ENCODE peak calls at places on chromosome 1, in six cellular contexts. T is HepG2, Y is K562, P is GM12878, B is A549, X is SK-N-SH. D is an unnamed sample.

GRCh38 chr1:171741872-171742576 is at the start of gene VAMP4:
- DNase-seq in B (peak), P (peak), Y (peak), X (peak), T (peak), D (peak)

GRCh38 chr1:33588726-33589125 is 116.3 kb downstream of the ZSCAN20 start:
- DNase-seq in T (no peak), Y (no peak), P (no peak), X (no peak), B (no peak), D (no peak)

GRCh38 chr1:228141871-228142615 is 2.0 kb downstream of the GUK1 start:
- DNase-seq in P (no peak), T (no peak), Y (no peak), B (no peak), X (peak), D (no peak)

GRCh38 chr1:147516157-147516917 is 25.0 kb upstream of the BCL9 start:
- DNase-seq in X (no peak), P (no peak), T (no peak), B (no peak), Y (no peak), D (no peak)

GRCh38 chr1:38034871-38035270 is 11.7 kb downstream of the POU3F1 start:
- DNase-seq in Y (no peak), T (no peak), P (no peak), B (no peak), X (no peak), D (no peak)

GRCh38 chr1:60425528-60425927 is 352.0 kb upstream of the C1orf87 start:
- DNase-seq in T (peak), B (no peak), Y (peak), P (no peak), X (no peak), D (no peak)

GRCh38 chr1:20634065-20634593 is 871 bp downstream of the PINK1 start:
- DNase-seq in Y (no peak), B (no peak), P (peak), T (no peak), X (no peak), D (no peak)

GRCh38 chr1:186304982-186305949 is 69.8 kb downstream of the TPR start:
- DNase-seq in Y (peak), T (peak), B (peak), X (peak), P (no peak), D (no peak)

GRCh38 chr1:87103099-87103498 is 188.7 kb downstream of the HS2ST1 start:
- DNase-seq in P (no peak), B (no peak), X (no peak), Y (no peak), T (no peak), D (no peak)

GRCh38 chr1:156492591-156493080 is 7.9 kb downstream of the MEF2D start:
- DNase-seq in Y (peak), P (no peak), T (no peak), B (no peak), X (no peak), D (no peak)

GRCh38 chr1:17108360-17108759 is 10.9 kb downstream of the PADI2 start:
- DNase-seq in Y (no peak), P (no peak), B (no peak), X (no peak), T (no peak), D (no peak)

GRCh38 chr1:89971600-89971999 is 23.3 kb upstream of the ZNF326 start:
- DNase-seq in P (no peak), B (peak), X (no peak), Y (no peak), T (no peak), D (no peak)

GRCh38 chr1:48610628-48611542 is 138.9 kb upstream of the SPATA6 start:
- DNase-seq in B (no peak), T (no peak), X (peak), Y (no peak), P (no peak), D (no peak)

GRCh38 chr1:56439610-56440264 is 139.6 kb downstream of the PLPP3 start:
- DNase-seq in T (no peak), X (no peak), P (no peak), Y (no peak), B (no peak), D (no peak)

GRCh38 chr1:198756470-198756869 is 117.6 kb downstream of the PTPRC start:
- DNase-seq in B (peak), P (no peak), X (no peak), T (no peak), Y (no peak), D (no peak)

GRCh38 chr1:116808476-116809180 is 54.4 kb downstream of the CD2 start:
- DNase-seq in Y (no peak), T (no peak), B (no peak), X (no peak), P (no peak), D (no peak)

GRCh38 chr1:180611016-180611930 is 20.5 kb upstream of the XPR1 start:
- DNase-seq in T (no peak), P (no peak), X (no peak), Y (peak), B (no peak), D (no peak)

GRCh38 chr1:152013664-152014237 is 20.1 kb upstream of the S100A10 start:
- DNase-seq in T (no peak), Y (peak), P (no peak), X (no peak), B (peak), D (no peak)

GRCh38 chr1:244652699-244653438 is at the start of gene DESI2:
- DNase-seq in Y (peak), T (peak), P (peak), X (peak), B (peak), D (peak)

GRCh38 chr1:84780000-84780716 is 89.9 kb upstream of the SSX2IP start:
- DNase-seq in Y (no peak), P (no peak), T (no peak), B (no peak), X (no peak), D (no peak)

GRCh38 chr1:225908013-225908640 is 15.9 kb downstream of the PYCR2 start:
- DNase-seq in B (no peak), T (peak), Y (no peak), X (no peak), P (no peak), D (no peak)

GRCh38 chr1:6269997-6270401 is 9.1 kb upstream of the GPR153 start:
- DNase-seq in X (peak), B (no peak), P (no peak), Y (no peak), T (no peak), D (no peak)

GRCh38 chr1:9182784-9183257 is 51.8 kb upstream of the H6PD start:
- DNase-seq in B (no peak), X (peak), Y (no peak), T (no peak), P (no peak), D (peak)

GRCh38 chr1:234655328-234656069 is 45.5 kb upstream of the IRF2BP2 start:
- DNase-seq in P (no peak), X (peak), T (no peak), B (no peak), Y (no peak), D (no peak)

GRCh38 chr1:234658143-234658542 is 48.2 kb upstream of the IRF2BP2 start:
- DNase-seq in Y (no peak), B (peak), T (peak), X (no peak), P (no peak), D (no peak)

GRCh38 chr1:234659538-234659937 is 49.6 kb upstream of the IRF2BP2 start:
- DNase-seq in B (peak), T (peak), Y (no peak), P (no peak), X (no peak), D (no peak)

GRCh38 chr1:234656070-234656875 is 46.3 kb upstream of the IRF2BP2 start:
- DNase-seq in P (no peak), X (no peak), T (no peak), B (no peak), Y (no peak), D (peak)

DNA sequence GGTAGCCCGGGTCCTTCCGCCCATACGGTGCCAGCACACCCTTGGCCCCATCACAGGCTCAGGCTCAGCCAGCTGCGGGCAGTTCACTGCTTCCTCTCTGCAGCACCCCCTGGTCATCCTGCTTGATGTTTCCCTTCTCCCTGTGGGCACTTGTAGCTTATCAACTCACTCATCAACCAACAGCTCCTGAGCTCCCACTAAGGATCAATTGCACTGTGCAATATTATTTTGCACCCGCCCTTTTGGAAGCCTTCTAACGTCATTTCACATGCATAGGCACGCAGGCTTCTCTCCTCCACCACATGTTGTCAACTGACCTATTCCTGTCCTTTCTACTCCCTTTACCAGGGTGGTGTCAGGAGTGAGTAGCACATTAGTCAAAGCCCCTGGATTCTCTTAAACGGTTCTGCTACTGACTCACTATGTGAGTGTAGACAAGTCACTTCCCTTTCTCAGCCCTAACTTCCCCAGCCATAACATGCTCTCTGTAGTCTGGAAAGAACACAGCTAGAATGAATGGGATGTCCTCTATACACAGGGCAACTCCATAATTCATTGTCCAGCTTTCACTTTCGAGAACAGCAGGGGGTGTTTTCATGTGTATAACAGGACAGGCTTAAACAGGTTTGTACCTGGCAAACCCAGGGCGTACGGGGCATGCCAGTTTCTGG is 47.1 kb upstream of the IRF2BP2 start:
- DNase-seq in B (peak), P (no peak), T (peak), X (peak), Y (peak), D (no peak)
- TF ChIP-seq CHD2 in B (no peak), P (no peak), T (no peak), X (no peak), Y (no peak), D (no peak)

GRCh38 chr1:94095112-94095637 is 25.8 kb downstream of the ABCA4 start:
- DNase-seq in B (no peak), P (no peak), X (no peak), Y (no peak), T (no peak), D (no peak)
- TF ChIP-seq CHD2 in B (no peak), P (no peak), X (no peak), Y (no peak), T (no peak), D (no peak)

GRCh38 chr1:115313173-115313572 is 24.9 kb downstream of the NGF start:
- DNase-seq in P (no peak), X (no peak), B (no peak), T (no peak), Y (no peak), D (no peak)
- TF ChIP-seq CHD2 in P (no peak), X (no peak), B (no peak), T (no peak), Y (no peak), D (no peak)

DNA sequence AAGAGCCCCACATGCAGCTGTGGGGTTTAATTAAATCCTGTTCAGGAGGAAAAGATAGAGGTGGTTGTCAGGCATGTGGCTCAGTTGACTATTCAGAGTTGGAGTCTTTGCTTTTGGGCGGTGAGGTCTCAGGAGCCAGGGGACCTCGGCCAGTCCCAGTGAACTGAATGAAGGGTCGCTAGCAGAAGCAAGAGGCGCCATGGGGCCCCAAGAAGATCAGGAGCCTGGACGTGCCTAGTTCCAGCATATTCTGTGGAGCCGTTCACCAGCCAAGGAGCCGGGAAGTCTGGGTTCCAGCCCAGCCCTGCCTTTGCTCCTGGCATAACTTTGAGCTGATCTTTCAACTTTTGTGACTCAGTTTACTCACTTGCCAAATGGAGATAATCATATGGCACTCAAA is 217.7 kb upstream of the IRF2BP2 start:
- DNase-seq in P (no peak), Y (no peak), X (no peak), T (no peak), B (no peak), D (no peak)
- TF ChIP-seq CHD2 in P (no peak), Y (no peak), X (no peak), T (no peak), B (no peak), D (no peak)

DNA sequence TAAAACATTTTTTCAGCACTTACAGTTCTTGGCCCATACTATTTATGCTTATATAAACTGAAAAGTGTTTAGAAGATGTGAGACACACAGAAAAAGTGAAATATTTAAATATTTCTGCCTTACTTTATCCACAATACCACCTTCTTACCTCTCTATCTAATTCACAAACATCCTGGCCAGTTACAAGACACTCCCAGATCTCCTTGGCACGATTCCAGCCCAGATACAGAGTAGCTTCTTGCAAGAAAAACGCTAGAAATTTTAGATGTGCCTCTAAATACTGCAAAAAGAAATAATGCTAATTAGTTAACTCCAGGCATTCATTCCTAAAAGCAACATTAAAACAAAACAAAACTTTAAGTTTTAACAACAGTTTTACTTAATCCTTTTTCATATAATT is 68.4 kb downstream of the USP24 start:
- DNase-seq in P (no peak), X (no peak), T (no peak), B (peak), Y (peak), D (no peak)
- TF ChIP-seq CHD2 in P (no peak), X (no peak), T (no peak), B (no peak), Y (no peak), D (no peak)

GRCh38 chr1:154529308-154529707 is 27.1 kb upstream of the SHE start:
- DNase-seq in P (no peak), Y (no peak), B (no peak), T (no peak), X (no peak), D (no peak)

GRCh38 chr1:154524881-154525280 is 22.7 kb upstream of the SHE start:
- DNase-seq in B (no peak), T (no peak), X (no peak), P (no peak), Y (no peak), D (no peak)

GRCh38 chr1:154521695-154522094 is 19.5 kb upstream of the SHE start:
- DNase-seq in X (no peak), Y (no peak), P (no peak), B (no peak), T (no peak), D (no peak)

GRCh38 chr1:154527192-154527591 is 25.0 kb upstream of the SHE start:
- DNase-seq in B (no peak), T (no peak), Y (no peak), X (no peak), P (no peak), D (no peak)
- TF ChIP-seq CHD2 in B (no peak), T (no peak), Y (no peak), X (no peak), P (no peak), D (no peak)

GRCh38 chr1:115678141-115678540 is 36.4 kb downstream of the VANGL1 start:
- DNase-seq in B (no peak), T (no peak), X (no peak), P (no peak), Y (no peak), D (no peak)
- TF ChIP-seq CHD2 in B (no peak), T (no peak), X (no peak), P (no peak), Y (no peak), D (no peak)

DNA sequence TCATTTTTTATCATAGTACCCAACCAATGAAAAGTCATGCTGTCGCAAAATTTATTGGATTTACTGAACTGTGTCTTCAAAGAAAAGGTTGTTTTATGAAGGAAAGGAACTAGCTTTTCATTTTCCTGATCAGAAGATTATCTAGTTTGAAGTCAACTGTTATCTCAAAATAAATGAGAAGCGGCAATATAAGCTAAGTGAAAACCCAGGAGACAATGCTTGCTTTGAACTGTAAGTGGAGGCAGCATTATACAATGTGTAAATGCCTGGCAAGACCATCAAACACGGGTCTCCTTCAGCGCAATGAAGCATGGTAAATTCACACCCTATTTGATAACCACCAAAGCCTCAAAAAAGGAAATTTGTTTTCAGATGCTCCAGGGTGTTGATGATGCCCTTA is 134.4 kb upstream of the PTBP2 start:
- DNase-seq in T (no peak), X (no peak), B (no peak), Y (no peak), P (no peak), D (no peak)
- TF ChIP-seq CHD2 in T (no peak), X (no peak), B (no peak), Y (no peak), P (no peak), D (no peak)

DNA sequence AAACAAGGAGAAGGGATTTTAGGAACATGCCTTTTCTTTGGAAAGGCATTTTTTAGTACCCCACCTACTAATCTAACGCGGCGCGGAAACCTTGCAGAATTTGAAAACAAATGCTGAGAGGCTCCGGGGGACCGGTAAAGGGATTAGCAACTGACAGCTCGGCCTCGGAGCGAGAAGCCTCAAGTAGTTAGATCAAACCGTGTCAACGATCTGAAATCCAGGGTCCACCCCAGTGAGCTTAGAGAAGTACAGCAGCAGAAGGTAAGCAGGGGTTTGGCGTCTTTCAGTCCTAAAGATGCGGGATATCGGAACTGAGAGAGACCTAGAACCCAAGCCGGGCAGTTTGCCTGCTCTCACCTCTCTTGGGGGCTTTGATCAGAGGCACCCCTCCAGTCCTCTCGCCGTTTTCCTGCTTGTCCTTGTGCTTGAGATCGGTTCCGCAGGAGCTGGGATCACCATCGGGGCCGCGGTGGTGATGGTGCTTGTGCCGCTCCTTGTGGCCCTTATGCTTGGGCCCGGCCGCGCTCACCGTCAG is 856 bp downstream of the RSBN1 start:
- DNase-seq in T (peak), B (peak), X (peak), P (no peak), Y (peak), D (peak)
- TF ChIP-seq CHD2 in T (no peak), B (no peak), X (no peak), P (no peak), Y (no peak), D (no peak)

D was measured in H1.